ENCODE peak calls at places on chromosomes 6 and 20, in nine cellular contexts. E is cardiac muscle cell, N is colonic mucosa, O is heart right ventricle, V is PC-3, W is HepG2, X is HL-60, L is AG04450, K is A673. C is an unnamed sample.

GRCh38 chr6:119347466-119348307 is 1.9 kb downstream of the MAN1A1 start:
- DNase-seq in E (no peak), N (peak), O (peak), V (peak), W (peak), X (peak), L (no peak), K (no peak), C (peak)

GRCh38 chr6:160952633-160953281 is 38.8 kb upstream of the MAP3K4 start:
- DNase-seq in E (peak), N (no peak), O (no peak), V (no peak), W (no peak), X (no peak), L (no peak), K (no peak), C (no peak)

GRCh38 chr20:34849778-34850177 is 22.9 kb downstream of the GGT7 start:
- DNase-seq in E (no peak), N (no peak), O (no peak), V (no peak), W (no peak), X (no peak), L (no peak), K (no peak), C (no peak)

GRCh38 chr6:157860505-157860991 is 37.5 kb downstream of the SNX9 start:
- DNase-seq in E (no peak), N (no peak), O (no peak), V (peak), W (no peak), X (no peak), L (no peak), K (peak), C (no peak)

GRCh38 chr6:163634514-163635171 is 220.1 kb downstream of the QKI start:
- DNase-seq in E (no peak), N (no peak), O (no peak), V (no peak), W (no peak), X (no peak), L (no peak), K (no peak), C (no peak)

GRCh38 chr20:63567132-63567381 is 7.0 kb downstream of the HELZ2 start:
- DNase-seq in E (no peak), N (no peak), O (no peak), V (no peak), W (no peak), X (peak), L (no peak), K (no peak), C (no peak)

GRCh38 chr6:8100159-8100854 is 2.0 kb downstream of the EEF1E1 start:
- DNase-seq in E (no peak), N (no peak), O (no peak), V (no peak), W (no peak), X (no peak), L (no peak), K (peak), C (no peak)

GRCh38 chr20:7841967-7842301 is 98.3 kb downstream of the HAO1 start:
- DNase-seq in E (peak), N (no peak), O (peak), V (peak), W (no peak), X (no peak), L (peak), K (peak), C (no peak)

GRCh38 chr6:53647437-53648094 is 18.0 kb downstream of the KLHL31 start:
- DNase-seq in E (no peak), N (no peak), O (no peak), V (peak), W (no peak), X (peak), L (no peak), K (no peak), C (no peak)

GRCh38 chr6:126359936-126360537 is 20.1 kb downstream of the CENPW start:
- DNase-seq in E (no peak), N (no peak), O (no peak), V (no peak), W (no peak), X (no peak), L (no peak), K (no peak), C (no peak)

GRCh38 chr20:34859826-34860545 is 12.7 kb downstream of the GGT7 start:
- DNase-seq in E (no peak), N (no peak), O (no peak), V (no peak), W (no peak), X (no peak), L (no peak), K (no peak), C (no peak)

GRCh38 chr20:34473262-34473883 is 42.8 kb upstream of the DYNLRB1 start:
- DNase-seq in E (peak), N (peak), O (peak), V (peak), W (peak), X (peak), L (no peak), K (peak), C (no peak)

GRCh38 chr20:62186887-62187866 is 4.3 kb downstream of the MTG2 start:
- DNase-seq in E (peak), N (no peak), O (no peak), V (peak), W (no peak), X (no peak), L (no peak), K (no peak), C (no peak)

GRCh38 chr6:42349753-42350573 is 101.8 kb downstream of the TRERF1 start:
- DNase-seq in E (no peak), N (no peak), O (no peak), V (no peak), W (no peak), X (no peak), L (no peak), K (no peak), C (no peak)
- H3K4me3 ChIP-seq in E (no peak), N (no peak), O (no peak), V (no peak), W (no peak), X (no peak), L (no peak), K (no peak), C (no peak)

DNA sequence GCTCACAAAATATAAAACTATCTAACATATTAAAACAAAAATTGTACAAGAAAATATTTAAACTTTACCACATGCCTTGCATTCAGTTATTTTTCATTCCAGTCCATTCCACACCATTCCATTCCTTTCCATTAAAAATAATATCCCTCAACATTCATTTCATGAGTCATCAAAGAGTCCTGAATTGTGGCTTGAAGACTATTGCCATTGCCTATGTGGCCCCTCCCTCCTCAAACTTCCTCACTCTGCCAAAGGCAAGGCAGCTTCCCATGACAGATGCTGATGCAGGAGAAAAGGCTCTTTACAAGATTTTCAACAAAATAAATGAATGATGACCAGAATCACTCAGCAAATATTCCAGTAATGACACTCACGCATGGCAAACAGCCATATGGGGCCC is 31.7 kb downstream of the IL20RA start:
- DNase-seq in E (no peak), N (no peak), O (no peak), V (peak), W (no peak), X (no peak), L (no peak), K (no peak), C (no peak)
- H3K27ac ChIP-seq in E (no peak), N (no peak), O (no peak), V (peak), W (no peak), X (no peak), L (no peak), K (no peak), C (no peak)

GRCh38 chr20:17683218-17684076 is 1.4 kb upstream of the RRBP1 start:
- DNase-seq in E (no peak), N (no peak), O (no peak), V (no peak), W (peak), X (no peak), L (no peak), K (no peak), C (no peak)

GRCh38 chr20:17681741-17682102 is 320 bp downstream of the RRBP1 start:
- DNase-seq in E (no peak), N (no peak), O (no peak), V (no peak), W (no peak), X (no peak), L (no peak), K (no peak), C (no peak)

GRCh38 chr20:17682103-17682888 is at the start of gene RRBP1:
- DNase-seq in E (peak), N (peak), O (peak), V (peak), W (peak), X (peak), L (peak), K (peak), C (peak)

GRCh38 chr20:17684077-17684888 is 2.2 kb upstream of the RRBP1 start:
- DNase-seq in E (no peak), N (peak), O (no peak), V (no peak), W (peak), X (no peak), L (no peak), K (no peak), C (no peak)

DNA sequence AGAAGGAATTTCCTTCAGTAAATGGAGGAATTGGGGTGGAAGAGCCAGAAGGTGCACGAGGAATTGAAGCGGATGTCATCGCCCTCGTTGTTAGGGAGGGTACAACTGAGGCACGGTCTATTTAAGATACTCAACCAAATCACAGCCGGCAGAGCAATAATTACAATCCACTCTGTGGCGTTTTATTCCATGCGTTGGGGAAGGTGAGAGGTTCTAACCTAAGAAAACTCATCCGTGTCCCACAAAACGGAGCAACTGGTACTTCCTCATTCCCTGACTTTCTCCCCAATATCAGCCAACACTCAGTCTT is 802 bp upstream of the RRBP1 start:
- DNase-seq in E (no peak), N (no peak), O (no peak), V (no peak), W (no peak), X (no peak), L (no peak), K (no peak), C (no peak)
- TF ChIP-seq CTCF in E (no peak), N (no peak), O (no peak), V (no peak), W (no peak), X (no peak), L (no peak), K (no peak), C (no peak)

GRCh38 chr6:132132911-132133639 is 181.9 kb upstream of the CCN2 start:
- DNase-seq in E (peak), N (no peak), O (no peak), V (peak), W (no peak), X (no peak), L (no peak), K (peak), C (no peak)

GRCh38 chr6:132130530-132131298 is 179.5 kb upstream of the CCN2 start:
- DNase-seq in E (peak), N (no peak), O (peak), V (no peak), W (no peak), X (no peak), L (no peak), K (no peak), C (no peak)

GRCh38 chr6:132132420-132132819 is 181.2 kb upstream of the CCN2 start:
- DNase-seq in E (peak), N (no peak), O (no peak), V (no peak), W (no peak), X (no peak), L (no peak), K (no peak), C (no peak)

GRCh38 chr6:132131351-132131750 is 180.2 kb upstream of the CCN2 start:
- DNase-seq in E (peak), N (no peak), O (no peak), V (no peak), W (no peak), X (no peak), L (no peak), K (no peak), C (no peak)

GRCh38 chr6:132131777-132132176 is 180.6 kb upstream of the CCN2 start:
- DNase-seq in E (peak), N (no peak), O (peak), V (peak), W (peak), X (no peak), L (peak), K (peak), C (no peak)
- H3K4me3 ChIP-seq in E (no peak), N (no peak), O (no peak), V (no peak), W (no peak), X (no peak), L (no peak), K (no peak), C (no peak)

C was measured in stomach.